ENCODE peak calls at places on chromosomes 2 and 18, in seven cellular contexts. K, Q, Y, N, U, F and S are unnamed samples.
A peak's percentile ranks its signal among the peaks of the same experiment; 100 is the strongest.

GRCh38 chr2:211802611-211803010 is 736.0 kb downstream of the ERBB4 start:
- DNase-seq in K (no peak), Q (no peak), Y (no peak), N (no peak), U (no peak), F (no peak), S (no peak)

GRCh38 chr2:61448229-61448628 is 22.7 kb downstream of the USP34 start:
- DNase-seq in K (no peak), Q (no peak), Y (no peak), N (no peak), U (no peak), F (no peak), S (no peak)

GRCh38 chr2:130728549-130729310 is at the start of gene GPR148:
- DNase-seq in K (no peak), Q (no peak), Y (no peak), N (no peak), U (peak; percentile 8), F (no peak), S (peak; percentile 50)

GRCh38 chr2:158845869-158846268 is 50.8 kb downstream of the DAPL1 start:
- DNase-seq in K (peak; percentile 12), Q (peak; percentile 21), Y (no peak), N (no peak), U (no peak), F (no peak), S (no peak)

GRCh38 chr2:16250886-16251285 is 310.5 kb downstream of the MYCN start:
- DNase-seq in K (no peak), Q (no peak), Y (no peak), N (no peak), U (no peak), F (no peak), S (no peak)

GRCh38 chr18:26734760-26735159 is 130.7 kb downstream of the AQP4 start:
- DNase-seq in K (no peak), Q (no peak), Y (no peak), N (no peak), U (no peak), F (no peak), S (no peak)

GRCh38 chr2:126627623-126628022 is 28.3 kb upstream of the GYPC start:
- DNase-seq in K (no peak), Q (no peak), Y (no peak), N (no peak), U (no peak), F (no peak), S (no peak)

GRCh38 chr2:98730851-98731708 is at the start of gene MGAT4A:
- DNase-seq in K (no peak), Q (peak; percentile 70), Y (peak; percentile 63), N (peak; percentile 77), U (peak; percentile 67), F (peak; percentile 48), S (no peak)

GRCh38 chr18:34976899-34977786 is 64.1 kb upstream of the MAPRE2 start:
- DNase-seq in K (no peak), Q (peak; percentile 92), Y (peak; percentile 76), N (peak; percentile 88), U (peak; percentile 71), F (peak; percentile 86), S (peak; percentile 57)

GRCh38 chr18:1906421-1906820 is 664.9 kb downstream of the METTL4 start:
- DNase-seq in K (no peak), Q (no peak), Y (no peak), N (no peak), U (no peak), F (no peak), S (peak; percentile 2)

GRCh38 chr18:64052772-64053171 is 82.9 kb downstream of the SERPINB8 start:
- DNase-seq in K (no peak), Q (no peak), Y (no peak), N (no peak), U (no peak), F (no peak), S (no peak)

GRCh38 chr2:219309278-219309677 is at the start of gene PTPRN:
- DNase-seq in K (peak; percentile 84), Q (peak; percentile 96), Y (no peak), N (no peak), U (no peak), F (peak; percentile 84), S (no peak)

GRCh38 chr2:118249970-118250369 is 161.7 kb downstream of the INSIG2 start:
- DNase-seq in K (no peak), Q (no peak), Y (no peak), N (no peak), U (peak; percentile 4), F (no peak), S (no peak)

GRCh38 chr18:61929881-61930640 is 37.3 kb upstream of the RNF152 start:
- DNase-seq in K (no peak), Q (no peak), Y (no peak), N (no peak), U (no peak), F (no peak), S (peak; percentile 78)

GRCh38 chr2:43266692-43267091 is 40.3 kb upstream of the ZFP36L2 start:
- DNase-seq in K (no peak), Q (no peak), Y (no peak), N (no peak), U (peak; percentile 31), F (no peak), S (no peak)

GRCh38 chr2:29502452-29502851 is 387.2 kb downstream of the CLIP4 start:
- DNase-seq in K (peak; percentile 43), Q (no peak), Y (no peak), N (no peak), U (peak; percentile 87), F (no peak), S (no peak)